ENCODE peak calls at places on chromosomes 4 and X, in nine cellular contexts. T, W, J, M, G, H, V, K and P are unnamed samples.

GRCh38 chr4:109648266-109648996 is 54.8 kb downstream of the CASP6 start:
- DNase-seq in T (no peak), W (no peak), J (peak; percentile 13), M (no peak), G (no peak), H (no peak), V (peak; percentile 28), K (peak; percentile 40), P (no peak)

GRCh38 chr4:69064391-69064790 is 31.9 kb upstream of the UGT2B7 start:
- DNase-seq in T (no peak), W (no peak), J (no peak), M (no peak), G (no peak), H (no peak), V (no peak), K (no peak), P (no peak)

GRCh38 chr4:73620115-73620792 is at the start of gene RASSF6:
- DNase-seq in T (no peak), W (no peak), J (no peak), M (no peak), G (no peak), H (no peak), V (no peak), K (peak; percentile 27), P (no peak)

GRCh38 chrX:103918584-103919335 is 43.7 kb upstream of the TMSB15B start:
- DNase-seq in T (peak; percentile 70), W (peak; percentile 34), J (peak; percentile 76), M (peak; percentile 47), G (peak; percentile 71), H (peak; percentile 3), V (peak; percentile 39), K (peak; percentile 59), P (peak; percentile 55)

GRCh38 chr4:173527103-173527876 is 2.7 kb downstream of the HAND2 start:
- DNase-seq in T (peak; percentile 62), W (no peak), J (peak; percentile 67), M (no peak), G (no peak), H (no peak), V (no peak), K (no peak), P (peak; percentile 9)

GRCh38 chr4:24729041-24729730 is 66.2 kb upstream of the SOD3 start:
- DNase-seq in T (no peak), W (no peak), J (no peak), M (no peak), G (no peak), H (no peak), V (no peak), K (no peak), P (peak; percentile 32)

GRCh38 chr4:162457071-162457865 is 293.5 kb upstream of the FSTL5 start:
- DNase-seq in T (no peak), W (no peak), J (no peak), M (no peak), G (no peak), H (no peak), V (no peak), K (no peak), P (no peak)

GRCh38 chrX:6505960-6506359 is 29.0 kb downstream of the VCX3A start:
- DNase-seq in T (no peak), W (no peak), J (no peak), M (no peak), G (no peak), H (no peak), V (no peak), K (no peak), P (no peak)

GRCh38 chr4:133150643-133151300 is 1.7 kb downstream of the PCDH10 start:
- DNase-seq in T (peak; percentile 5), W (no peak), J (peak; percentile 59), M (no peak), G (no peak), H (no peak), V (peak; percentile 20), K (peak; percentile 14), P (no peak)

GRCh38 chrX:63930140-63930539 is 145.1 kb upstream of the ARHGEF9 start:
- DNase-seq in T (peak; percentile 43), W (no peak), J (peak; percentile 33), M (no peak), G (peak; percentile 7), H (no peak), V (no peak), K (peak; percentile 1), P (peak; percentile 20)

GRCh38 chr4:45502471-45502870 is 621.4 kb downstream of the GABRG1 start:
- DNase-seq in T (no peak), W (no peak), J (no peak), M (no peak), G (no peak), H (no peak), V (no peak), K (no peak), P (no peak)

GRCh38 chr4:141244419-141244818 is 23.7 kb downstream of the ZNF330 start:
- DNase-seq in T (no peak), W (no peak), J (no peak), M (no peak), G (no peak), H (no peak), V (no peak), K (no peak), P (no peak)

GRCh38 chrX:97639526-97639925 is 755.8 kb downstream of the RPA4 start:
- DNase-seq in T (no peak), W (no peak), J (no peak), M (no peak), G (peak; percentile 16), H (no peak), V (no peak), K (no peak), P (no peak)

GRCh38 chr4:109406337-109406931 is 27.2 kb upstream of the SEC24B start:
- DNase-seq in T (peak; percentile 48), W (no peak), J (peak; percentile 80), M (no peak), G (peak; percentile 48), H (no peak), V (peak; percentile 54), K (peak; percentile 89), P (peak; percentile 52)

GRCh38 chrX:110435191-110435590 is 76.5 kb downstream of the RTL9 start:
- DNase-seq in T (no peak), W (no peak), J (no peak), M (no peak), G (no peak), H (no peak), V (no peak), K (no peak), P (no peak)

GRCh38 chr4:140875751-140876389 is 119.7 kb upstream of the TBC1D9 start:
- DNase-seq in T (no peak), W (no peak), J (peak; percentile 39), M (no peak), G (no peak), H (no peak), V (no peak), K (no peak), P (no peak)

GRCh38 chr4:132564920-132565319 is 584.2 kb upstream of the PCDH10 start:
- DNase-seq in T (no peak), W (no peak), J (no peak), M (no peak), G (no peak), H (no peak), V (no peak), K (no peak), P (no peak)

GRCh38 chr4:76696109-76696508 is 201.8 kb downstream of the SOWAHB start:
- DNase-seq in T (peak; percentile 48), W (no peak), J (peak; percentile 65), M (no peak), G (no peak), H (no peak), V (no peak), K (peak; percentile 26), P (peak; percentile 60)

GRCh38 chrX:20567108-20567507 is 300.4 kb upstream of the RPS6KA3 start:
- DNase-seq in T (no peak), W (no peak), J (no peak), M (no peak), G (no peak), H (no peak), V (no peak), K (no peak), P (no peak)

GRCh38 chr4:2083826-2084160 is 24.7 kb downstream of the NAT8L start:
- DNase-seq in T (no peak), W (no peak), J (no peak), M (no peak), G (no peak), H (no peak), V (no peak), K (no peak), P (no peak)